ENCODE peak calls at places on chromosomes 13 and 19, in five cellular contexts. One of them, this sample, is unnamed.

GRCh38 chr19:36837902-36838783 is at the start of gene ZNF790:
- DNase-seq in H1: no peak
- DNase-seq in HCT116: no peak
- DNase-seq in neural progenitor cell: peak; percentile 94
- DNase-seq in fibroblast of lung: peak; percentile 91
- DNase-seq in this sample: peak; percentile 8

GRCh38 chr19:40740747-40741146 is 9.5 kb downstream of the ACTMAP start:
- DNase-seq in neural progenitor cell: no peak
- DNase-seq in H1: no peak
- DNase-seq in fibroblast of lung: no peak
- DNase-seq in HCT116: no peak
- DNase-seq in this sample: no peak

GRCh38 chr13:40488869-40489391 is 177.5 kb downstream of the FOXO1 start:
- DNase-seq in fibroblast of lung: no peak
- DNase-seq in HCT116: no peak
- DNase-seq in H1: no peak
- DNase-seq in neural progenitor cell: no peak
- DNase-seq in this sample: no peak

GRCh38 chr19:35142531-35143230 is 374 bp upstream of the FXYD7 start:
- DNase-seq in H1: no peak
- DNase-seq in fibroblast of lung: no peak
- DNase-seq in neural progenitor cell: peak; percentile 84
- DNase-seq in HCT116: no peak
- DNase-seq in this sample: peak; percentile 47

GRCh38 chr19:38970664-38971532 is 4.6 kb downstream of the FBXO17 start:
- DNase-seq in HCT116: no peak
- DNase-seq in neural progenitor cell: no peak
- DNase-seq in fibroblast of lung: no peak
- DNase-seq in H1: no peak
- DNase-seq in this sample: no peak

GRCh38 chr19:38543807-38544568 is 73.8 kb downstream of the MAP4K1 start:
- DNase-seq in fibroblast of lung: peak; percentile 85
- DNase-seq in HCT116: peak; percentile 87
- DNase-seq in neural progenitor cell: no peak
- DNase-seq in H1: no peak
- DNase-seq in this sample: peak; percentile 83

GRCh38 chr13:24713022-24713421 is 32.8 kb downstream of the ATP12A start:
- DNase-seq in neural progenitor cell: no peak
- DNase-seq in H1: no peak
- DNase-seq in fibroblast of lung: peak; percentile 24
- DNase-seq in HCT116: no peak
- DNase-seq in this sample: no peak

GRCh38 chr19:43678512-43678911 is 8.5 kb upstream of the PLAUR start:
- DNase-seq in HCT116: no peak
- DNase-seq in fibroblast of lung: no peak
- DNase-seq in neural progenitor cell: no peak
- DNase-seq in H1: no peak
- DNase-seq in this sample: no peak

GRCh38 chr13:27304611-27305010 is 34.0 kb downstream of the RASL11A start:
- DNase-seq in H1: no peak
- DNase-seq in fibroblast of lung: no peak
- DNase-seq in neural progenitor cell: no peak
- DNase-seq in HCT116: no peak
- DNase-seq in this sample: no peak

GRCh38 chr19:29524201-29524911 is 1.4 kb upstream of the VSTM2B start:
- DNase-seq in neural progenitor cell: peak; percentile 74
- DNase-seq in HCT116: no peak
- DNase-seq in H1: no peak
- DNase-seq in fibroblast of lung: no peak
- DNase-seq in this sample: no peak

GRCh38 chr13:19781526-19781925 is 1.2 kb downstream of the PSPC1 start:
- DNase-seq in fibroblast of lung: no peak
- DNase-seq in neural progenitor cell: no peak
- DNase-seq in H1: no peak
- DNase-seq in HCT116: no peak
- DNase-seq in this sample: no peak

GRCh38 chr19:36245210-36246005 is 30.5 kb downstream of the ZNF146 start:
- DNase-seq in neural progenitor cell: peak; percentile 87
- DNase-seq in HCT116: no peak
- DNase-seq in H1: peak; percentile 46
- DNase-seq in fibroblast of lung: no peak
- DNase-seq in this sample: no peak

GRCh38 chr13:38013676-38014075 is 144.1 kb upstream of the TRPC4 start:
- DNase-seq in H1: no peak
- DNase-seq in fibroblast of lung: no peak
- DNase-seq in HCT116: no peak
- DNase-seq in neural progenitor cell: no peak
- DNase-seq in this sample: no peak

GRCh38 chr19:31329819-31330218 is 19.4 kb downstream of the TSHZ3 start:
- DNase-seq in H1: no peak
- DNase-seq in fibroblast of lung: no peak
- DNase-seq in HCT116: no peak
- DNase-seq in neural progenitor cell: no peak
- DNase-seq in this sample: no peak

GRCh38 chr13:34356686-34357434 is 538.9 kb downstream of the RFC3 start:
- DNase-seq in fibroblast of lung: peak; percentile 27
- DNase-seq in neural progenitor cell: no peak
- DNase-seq in H1: no peak
- DNase-seq in HCT116: no peak
- DNase-seq in this sample: no peak

GRCh38 chr13:93496985-93497673 is 270.5 kb downstream of the GPC6 start:
- DNase-seq in neural progenitor cell: peak; percentile 11
- DNase-seq in fibroblast of lung: no peak
- DNase-seq in H1: no peak
- DNase-seq in HCT116: no peak
- DNase-seq in this sample: no peak

GRCh38 chr13:99103536-99103935 is 97.1 kb upstream of the UBAC2 start:
- DNase-seq in neural progenitor cell: peak; percentile 47
- DNase-seq in HCT116: no peak
- DNase-seq in H1: no peak
- DNase-seq in fibroblast of lung: no peak
- DNase-seq in this sample: no peak

GRCh38 chr19:42254083-42254849 is 662 bp downstream of the ERF start:
- DNase-seq in HCT116: no peak
- DNase-seq in fibroblast of lung: peak; percentile 60
- DNase-seq in neural progenitor cell: peak; percentile 94
- DNase-seq in H1: no peak
- DNase-seq in this sample: peak; percentile 81

GRCh38 chr19:14048439-14049153 is 13.3 kb downstream of the PALM3 start:
- DNase-seq in fibroblast of lung: peak; percentile 10
- DNase-seq in H1: peak; percentile 56
- DNase-seq in HCT116: no peak
- DNase-seq in neural progenitor cell: peak; percentile 56
- DNase-seq in this sample: peak; percentile 51

GRCh38 chr13:62837895-62838294 is 1422.2 kb upstream of the PCDH20 start:
- DNase-seq in H1: no peak
- DNase-seq in neural progenitor cell: no peak
- DNase-seq in HCT116: no peak
- DNase-seq in fibroblast of lung: peak; percentile 3
- DNase-seq in this sample: no peak

GRCh38 chr13:51861728-51862300 is at the start of gene CCDC70:
- DNase-seq in neural progenitor cell: no peak
- DNase-seq in HCT116: no peak
- DNase-seq in H1: no peak
- DNase-seq in fibroblast of lung: peak; percentile 71
- DNase-seq in this sample: no peak

GRCh38 chr13:96391606-96392005 is 301.7 kb downstream of the HS6ST3 start:
- DNase-seq in fibroblast of lung: no peak
- DNase-seq in H1: no peak
- DNase-seq in HCT116: no peak
- DNase-seq in neural progenitor cell: no peak
- DNase-seq in this sample: no peak

GRCh38 chr19:14081797-14082674 is 3.5 kb downstream of the C19orf67 start:
- DNase-seq in H1: no peak
- DNase-seq in fibroblast of lung: peak; percentile 48
- DNase-seq in HCT116: no peak
- DNase-seq in neural progenitor cell: peak; percentile 34
- DNase-seq in this sample: no peak

GRCh38 chr13:87057807-87058520 is 613.2 kb upstream of the SLITRK5 start:
- DNase-seq in neural progenitor cell: no peak
- DNase-seq in H1: no peak
- DNase-seq in HCT116: no peak
- DNase-seq in fibroblast of lung: no peak
- DNase-seq in this sample: no peak
- H2AFZ ChIP-seq in neural progenitor cell: peak overlapping the region; percentile 1
- H2AFZ ChIP-seq in H1: no peak overlapping the region
- H2AFZ ChIP-seq in HCT116: no peak overlapping the region
- H2AFZ ChIP-seq in fibroblast of lung: no peak overlapping the region
- H2AFZ ChIP-seq in this sample: no peak overlapping the region

GRCh38 chr19:3825286-3825956 is 39.2 kb upstream of the MATK start:
- DNase-seq in neural progenitor cell: no peak
- DNase-seq in fibroblast of lung: no peak
- DNase-seq in HCT116: no peak
- DNase-seq in H1: no peak
- DNase-seq in this sample: no peak
- H3K9ac ChIP-seq in neural progenitor cell: no peak overlapping the region
- H3K9ac ChIP-seq in fibroblast of lung: no peak overlapping the region
- H3K9ac ChIP-seq in HCT116: no peak overlapping the region
- H3K9ac ChIP-seq in H1: no peak overlapping the region
- H3K9ac ChIP-seq in this sample: no peak overlapping the region

DNA sequence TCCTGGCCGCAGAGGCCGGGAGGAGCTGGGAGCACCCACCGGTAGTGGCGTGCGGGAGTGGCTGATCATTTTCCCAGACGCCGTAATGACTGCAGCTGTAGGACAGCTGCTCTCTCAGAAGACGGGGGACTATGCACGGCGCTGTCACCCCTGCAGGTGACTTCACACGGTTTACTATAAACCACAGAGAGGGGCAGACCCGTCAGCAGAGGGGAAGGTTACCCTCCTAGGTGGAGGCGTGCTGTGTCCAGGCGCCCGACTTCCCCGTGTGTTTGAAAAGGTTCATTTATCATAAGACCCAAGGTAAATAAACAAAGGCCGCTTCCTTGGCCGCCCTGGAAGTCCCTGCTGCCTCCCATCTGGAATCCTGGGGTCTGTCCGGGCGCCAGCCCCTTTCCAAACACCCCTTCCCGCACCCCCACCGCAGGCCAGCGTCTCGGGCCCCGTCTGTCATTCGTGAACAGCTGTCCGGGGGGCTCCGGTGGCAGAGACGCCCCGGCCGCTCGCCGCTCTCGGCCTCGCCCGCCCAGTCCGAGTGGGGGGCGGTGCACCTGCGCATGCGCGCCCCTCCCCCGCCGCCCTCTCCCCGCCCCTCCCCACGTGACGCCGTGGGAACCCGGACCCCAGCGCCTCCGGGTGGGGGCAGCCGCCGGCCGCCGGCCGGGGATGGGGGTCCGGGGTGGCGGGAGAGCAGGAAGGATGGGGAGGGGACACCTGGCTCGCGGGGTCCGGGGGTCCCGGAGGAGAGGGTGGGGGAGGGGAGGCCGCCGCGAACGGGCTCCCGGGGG is 915 bp downstream of the SHC2 start:
- DNase-seq in neural progenitor cell: peak; percentile 82
- DNase-seq in H1: no peak
- DNase-seq in HCT116: no peak
- DNase-seq in fibroblast of lung: peak; percentile 27
- DNase-seq in this sample: no peak
- TF ChIP-seq EZH2 in neural progenitor cell: no peak
- TF ChIP-seq EZH2 in H1: no peak
- TF ChIP-seq EZH2 in HCT116: no peak
- TF ChIP-seq EZH2 in fibroblast of lung: peak; percentile 82
- TF ChIP-seq EZH2 in this sample: no peak

GRCh38 chr19:48363500-48363809 is 285 bp downstream of the TMEM143 start:
- DNase-seq in H1: no peak
- DNase-seq in neural progenitor cell: no peak
- DNase-seq in HCT116: no peak
- DNase-seq in fibroblast of lung: no peak
- DNase-seq in this sample: no peak
- H2AFZ ChIP-seq in H1: no peak overlapping the region
- H2AFZ ChIP-seq in neural progenitor cell: peak overlapping the region; percentile 28
- H2AFZ ChIP-seq in HCT116: no peak overlapping the region
- H2AFZ ChIP-seq in fibroblast of lung: peak overlapping the region; percentile 50
- H2AFZ ChIP-seq in this sample: peak overlapping the region; percentile 86

GRCh38 chr13:102869948-102870676 is 24.3 kb downstream of the ERCC5 start:
- DNase-seq in H1: no peak
- DNase-seq in fibroblast of lung: peak; percentile 6
- DNase-seq in HCT116: no peak
- DNase-seq in neural progenitor cell: no peak
- DNase-seq in this sample: no peak
- H3K9ac ChIP-seq in H1: no peak overlapping the region
- H3K9ac ChIP-seq in fibroblast of lung: no peak overlapping the region
- H3K9ac ChIP-seq in HCT116: no peak overlapping the region
- H3K9ac ChIP-seq in neural progenitor cell: no peak overlapping the region
- H3K9ac ChIP-seq in this sample: no peak overlapping the region

This sample was measured in MM.1S.